ENCODE peak calls at places on chromosomes 13 and 19, in ten cellular contexts. J, E, Q, X, O, I, W, K, Z and F are unnamed samples.

GRCh38 chr13:62125451-62125850 is 709.8 kb upstream of the PCDH20 start:
- DNase-seq in J (no peak), E (no peak), Q (no peak), X (no peak), O (no peak), I (no peak), W (no peak), K (no peak), Z (no peak), F (no peak)

GRCh38 chr13:25738342-25738771 is 313.5 kb downstream of the SHISA2 start:
- DNase-seq in J (no peak), E (no peak), Q (peak; percentile 19), X (no peak), O (no peak), I (peak; percentile 5), W (peak; percentile 80), K (peak; percentile 84), Z (no peak), F (no peak)

GRCh38 chr13:37981932-37982331 is 112.4 kb upstream of the TRPC4 start:
- DNase-seq in J (no peak), E (no peak), Q (no peak), X (no peak), O (no peak), I (no peak), W (no peak), K (no peak), Z (no peak), F (no peak)

GRCh38 chr13:109744512-109745051 is 41.8 kb downstream of the IRS2 start:
- DNase-seq in J (no peak), E (no peak), Q (peak; percentile 45), X (no peak), O (no peak), I (no peak), W (no peak), K (peak; percentile 79), Z (peak; percentile 81), F (no peak)

GRCh38 chr19:39409886-39410619 is 2.4 kb upstream of the PLEKHG2 start:
- DNase-seq in J (peak; percentile 62), E (peak; percentile 84), Q (peak; percentile 22), X (no peak), O (peak; percentile 59), I (peak; percentile 74), W (peak; percentile 61), K (no peak), Z (no peak), F (peak; percentile 95)

GRCh38 chr19:42066075-42066754 is 3.8 kb downstream of the GRIK5 start:
- DNase-seq in J (no peak), E (no peak), Q (no peak), X (no peak), O (no peak), I (no peak), W (peak; percentile 61), K (no peak), Z (no peak), F (peak; percentile 83)

GRCh38 chr13:50712882-50713281 is 130.6 kb downstream of the DLEU7 start:
- DNase-seq in J (no peak), E (no peak), Q (no peak), X (no peak), O (no peak), I (no peak), W (no peak), K (no peak), Z (no peak), F (no peak)

GRCh38 chr19:52670046-52670445 is 31.9 kb upstream of the ZNF83 start:
- DNase-seq in J (no peak), E (no peak), Q (no peak), X (no peak), O (no peak), I (no peak), W (no peak), K (no peak), Z (no peak), F (no peak)

GRCh38 chr19:49017666-49018351 is 918 bp upstream of the LHB start:
- DNase-seq in J (no peak), E (peak; percentile 89), Q (no peak), X (peak; percentile 35), O (peak; percentile 70), I (peak; percentile 50), W (peak; percentile 53), K (no peak), Z (no peak), F (peak; percentile 98)